ENCODE peak calls at places on chromosomes 16 and 17, in nine cellular contexts. U is AG09309, W is hepatocyte, O is progenitor cell of endocrine pancreas, H is AG09319, L is heart left ventricle, B is fibroblast of villous mesenchyme, N is OCI-LY7, C is brain microvascular endothelial cell. G is an unnamed sample.

GRCh38 chr17:75689441-75689873 is 22.3 kb downstream of the SAP30BP start:
- DNase-seq in L (no peak), U (no peak), C (no peak), N (peak; percentile 98), W (no peak), B (no peak), O (no peak), H (no peak), G (peak; percentile 49)

GRCh38 chr16:64313726-64314125 is 808.1 kb downstream of the CDH11 start:
- DNase-seq in U (no peak), L (no peak), C (no peak), N (peak; percentile 82), W (no peak), B (no peak), O (no peak), H (no peak), G (no peak)

GRCh38 chr16:1208239-1208830 is 16.7 kb downstream of the TPSG1 start:
- DNase-seq in W (no peak), O (no peak), C (no peak), B (no peak), H (no peak), N (no peak), L (no peak), U (no peak), G (no peak)

GRCh38 chr16:88287219-88287618 is 95.5 kb upstream of the ZNF469 start:
- DNase-seq in N (peak; percentile 24), C (no peak), H (no peak), W (no peak), L (no peak), U (no peak), B (no peak), O (no peak), G (no peak)

GRCh38 chr17:1557355-1558095 is 5.1 kb downstream of the PITPNA start:
- DNase-seq in B (peak; percentile 86), W (peak; percentile 41), N (no peak), L (peak; percentile 57), U (no peak), C (peak; percentile 44), H (no peak), O (no peak), G (no peak)

GRCh38 chr16:26614102-26614864 is 452.4 kb upstream of the C16orf82 start:
- DNase-seq in W (no peak), H (no peak), C (no peak), O (no peak), U (no peak), N (peak; percentile 38), L (no peak), B (no peak), G (no peak)

GRCh38 chr16:71859751-71860521 is 14.2 kb downstream of the ATXN1L start:
- DNase-seq in H (no peak), L (no peak), N (no peak), B (no peak), O (no peak), C (no peak), U (no peak), W (no peak), G (no peak)

GRCh38 chr17:66115246-66115645 is 76.7 kb downstream of the CEP112 start:
- DNase-seq in N (no peak), O (no peak), B (peak; percentile 40), L (no peak), U (peak; percentile 8), H (no peak), W (no peak), C (peak; percentile 18), G (no peak)

GRCh38 chr16:13441675-13442074 is 478.3 kb upstream of the ERCC4 start:
- DNase-seq in L (no peak), O (no peak), C (no peak), N (no peak), U (no peak), W (no peak), B (no peak), H (no peak), G (peak; percentile 31)

GRCh38 chr16:88681709-88682451 is 4.4 kb downstream of the SNAI3 start:
- DNase-seq in N (peak; percentile 99), H (no peak), O (no peak), W (no peak), C (no peak), U (no peak), B (no peak), L (peak; percentile 77), G (peak; percentile 91)

GRCh38 chr16:24273511-24273910 is 17.4 kb downstream of the CACNG3 start:
- DNase-seq in N (no peak), B (no peak), W (no peak), U (no peak), O (no peak), H (no peak), C (no peak), L (no peak), G (no peak)

GRCh38 chr16:70380205-70380918 is 33.7 kb downstream of the DDX19A start:
- DNase-seq in W (peak; percentile 70), U (peak; percentile 71), C (peak; percentile 70), L (peak; percentile 74), O (peak; percentile 30), B (peak; percentile 62), N (peak; percentile 74), H (peak; percentile 76), G (peak; percentile 44)

GRCh38 chr16:1222553-1223354 is 2.3 kb downstream of the TPSG1 start:
- DNase-seq in H (no peak), W (no peak), C (no peak), L (no peak), B (no peak), U (no peak), N (no peak), O (no peak), G (no peak)

GRCh38 chr17:58360664-58361063 is 8.7 kb upstream of the SUPT4H1 start:
- DNase-seq in B (no peak), C (no peak), L (no peak), O (no peak), H (no peak), U (no peak), N (no peak), W (no peak), G (no peak)

DNA sequence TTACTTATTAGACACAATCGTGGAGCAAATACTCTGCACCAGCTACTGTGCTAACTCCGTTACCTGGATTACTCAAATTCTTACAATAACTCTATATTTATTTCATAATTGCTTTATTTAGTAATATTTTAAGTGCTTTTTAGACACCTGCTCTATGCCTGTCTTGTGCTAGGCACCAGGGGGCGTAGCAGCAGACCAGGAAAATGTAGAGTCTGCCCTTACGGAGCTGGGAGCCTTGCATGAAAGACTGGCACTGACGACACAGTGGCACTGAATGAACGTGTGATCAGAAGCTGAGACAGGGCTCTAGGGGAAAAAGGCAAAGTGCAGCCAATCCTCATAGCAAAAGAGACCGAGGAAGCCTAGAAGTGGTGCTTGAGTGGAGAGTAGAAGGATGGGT is 486.5 kb downstream of the CDH13 start:
- DNase-seq in H (no peak), L (no peak), C (peak; percentile 32), U (no peak), W (peak; percentile 36), N (peak; percentile 71), O (peak; percentile 25), B (peak; percentile 52), G (no peak)
- TF ChIP-seq CTCF in H (peak; percentile 60), L (peak; percentile 36), C (peak; percentile 84), U (peak; percentile 40), W (peak; percentile 54), N (peak; percentile 87), O (peak; percentile 86), B (peak; percentile 71), G (no peak)

DNA sequence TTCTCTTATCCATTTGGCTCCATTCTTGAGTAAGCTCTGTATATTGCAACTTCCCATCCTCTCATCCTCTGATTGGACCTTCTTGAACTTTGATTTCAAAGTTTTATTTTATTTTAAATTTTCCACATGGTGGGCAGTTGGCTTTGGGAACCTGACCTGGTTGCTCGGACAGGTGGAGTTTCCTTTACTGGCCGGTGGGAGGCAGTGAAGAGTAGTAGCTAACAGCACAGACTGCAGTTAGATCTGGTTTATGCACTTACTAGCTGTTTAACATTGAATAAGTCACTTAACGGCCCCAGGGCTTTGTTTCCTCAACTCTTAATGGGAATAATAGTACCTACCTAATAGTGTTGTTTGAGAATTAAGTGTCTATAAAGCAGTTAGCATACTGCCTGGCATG is 92.8 kb downstream of the GPR139 start:
- DNase-seq in H (no peak), O (no peak), N (no peak), W (peak; percentile 41), C (no peak), L (no peak), B (no peak), U (no peak), G (no peak)
- TF ChIP-seq CTCF in H (peak; percentile 8), O (peak; percentile 58), N (peak; percentile 64), W (peak; percentile 39), C (peak; percentile 19), L (no peak), B (peak; percentile 34), U (no peak), G (peak; percentile 26)

DNA sequence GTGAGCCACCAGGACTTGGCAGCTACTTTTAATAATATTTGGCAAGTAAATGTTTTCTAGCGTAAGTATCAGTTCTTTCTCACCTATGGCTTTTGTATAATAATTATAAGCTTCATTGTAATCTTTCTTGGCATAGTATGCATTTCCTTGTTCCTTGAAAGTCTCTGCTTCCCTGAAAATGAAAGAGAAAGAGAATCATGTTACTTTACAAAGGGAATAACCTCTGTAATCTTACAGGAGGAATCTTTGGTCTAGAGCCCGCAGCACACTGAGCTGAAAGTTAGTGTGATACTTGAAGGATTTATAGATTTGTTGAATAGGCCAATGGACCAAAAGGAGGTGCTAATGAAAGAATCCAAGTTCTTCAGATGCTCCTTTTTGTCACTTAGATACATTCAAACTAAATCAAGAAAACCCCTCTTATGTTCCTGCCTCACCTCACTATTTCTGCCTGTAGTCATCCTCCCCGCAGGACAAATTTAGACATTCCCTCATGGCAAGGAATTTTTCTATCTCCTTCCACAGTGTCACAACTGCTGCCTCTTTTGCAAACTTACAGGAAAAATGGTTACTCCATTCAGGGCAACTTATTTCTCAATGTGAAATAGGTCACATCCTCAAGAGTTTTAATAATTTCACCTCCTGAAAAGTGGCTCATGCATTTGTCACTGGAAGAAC is 16.7 kb downstream of the DNAJC7 start:
- DNase-seq in N (no peak), C (no peak), U (no peak), L (no peak), H (no peak), O (no peak), W (no peak), B (no peak), G (no peak)
- TF ChIP-seq CTCF in N (no peak), C (no peak), U (no peak), L (no peak), H (no peak), O (no peak), W (no peak), B (no peak), G (no peak)

DNA sequence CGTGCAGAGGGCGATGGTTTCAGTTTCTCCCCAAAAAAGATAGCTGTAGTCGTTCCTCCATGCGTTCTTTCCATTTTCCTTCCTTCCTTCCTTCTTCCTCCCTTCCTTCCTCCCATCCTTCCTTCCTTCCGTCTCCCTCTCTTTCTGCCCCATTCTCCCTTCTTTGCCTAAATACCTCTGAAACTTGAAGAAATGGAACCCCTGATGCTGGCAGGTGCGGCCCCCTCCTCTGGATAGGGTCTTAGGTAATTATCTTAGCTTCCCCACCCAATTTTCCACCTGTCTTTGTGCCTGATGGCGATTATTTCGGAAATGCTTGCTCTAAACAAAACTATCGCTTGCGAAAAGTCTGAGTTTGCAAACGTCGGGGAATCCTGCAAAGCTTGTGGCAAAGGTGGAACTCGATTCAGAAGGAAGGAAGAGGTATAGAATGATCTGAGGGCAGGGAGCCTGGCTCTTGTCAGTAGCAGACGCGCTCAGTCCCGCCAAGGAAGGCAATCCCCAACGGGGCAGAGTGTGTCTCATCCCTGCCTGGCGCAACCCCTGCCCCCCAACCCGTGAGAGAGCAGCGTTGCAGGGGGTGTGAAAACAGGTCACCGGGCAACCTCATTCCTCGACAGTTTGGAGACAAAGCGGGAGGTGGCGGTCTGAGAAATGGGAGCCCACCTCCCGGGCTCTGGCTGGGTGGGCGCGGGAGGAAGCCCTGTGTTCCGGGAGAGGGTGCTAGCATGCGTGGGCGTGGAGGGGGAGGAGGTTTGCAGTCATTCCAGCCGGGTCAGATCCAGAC is 2.9 kb upstream of the CBX8 start:
- DNase-seq in N (no peak), C (no peak), L (no peak), U (no peak), B (no peak), W (no peak), O (no peak), H (no peak), G (no peak)
- TF ChIP-seq CTCF in N (no peak), C (no peak), L (no peak), U (no peak), B (no peak), W (no peak), O (no peak), H (no peak), G (no peak)